ENCODE peak calls at places on chromosomes 6 and 20, in seven cellular contexts. One of them, this sample, is unnamed. For H3K9me3, the result is how much of the 10 kb centered on the place peaks cover.

GRCh38 chr6:135531954-135532490 is 34.5 kb upstream of the AHI1 start:
- DNase-seq in HAP-1: no peak
- DNase-seq in uterus: no peak
- DNase-seq in stomach: no peak
- DNase-seq in CD8-positive, alpha-beta T cell: no peak
- DNase-seq in astrocyte: no peak
- DNase-seq in neuronal stem cell: no peak
- DNase-seq in this sample: no peak

GRCh38 chr6:56291278-56291917 is 44.0 kb upstream of the COL21A1 start:
- DNase-seq in stomach: no peak
- DNase-seq in uterus: no peak
- DNase-seq in CD8-positive, alpha-beta T cell: no peak
- DNase-seq in astrocyte: no peak
- DNase-seq in HAP-1: no peak
- DNase-seq in neuronal stem cell: no peak
- DNase-seq in this sample: no peak

GRCh38 chr20:57664924-57665588 is 44.8 kb downstream of the PMEPA1 start:
- DNase-seq in neuronal stem cell: no peak
- DNase-seq in CD8-positive, alpha-beta T cell: no peak
- DNase-seq in stomach: no peak
- DNase-seq in astrocyte: no peak
- DNase-seq in uterus: no peak
- DNase-seq in HAP-1: no peak
- DNase-seq in this sample: no peak

GRCh38 chr6:116695398-116695797 is 14.4 kb downstream of the KPNA5 start:
- DNase-seq in astrocyte: no peak
- DNase-seq in CD8-positive, alpha-beta T cell: no peak
- DNase-seq in stomach: no peak
- DNase-seq in neuronal stem cell: no peak
- DNase-seq in HAP-1: no peak
- DNase-seq in uterus: no peak
- DNase-seq in this sample: no peak

GRCh38 chr20:568097-568864 is 24.7 kb upstream of the CSNK2A1 start:
- DNase-seq in CD8-positive, alpha-beta T cell: no peak
- DNase-seq in HAP-1: no peak
- DNase-seq in uterus: no peak
- DNase-seq in astrocyte: no peak
- DNase-seq in stomach: no peak
- DNase-seq in neuronal stem cell: no peak
- DNase-seq in this sample: no peak

GRCh38 chr6:148317739-148318138 is 24.9 kb upstream of the SASH1 start:
- DNase-seq in CD8-positive, alpha-beta T cell: no peak
- DNase-seq in neuronal stem cell: no peak
- DNase-seq in uterus: no peak
- DNase-seq in HAP-1: no peak
- DNase-seq in stomach: no peak
- DNase-seq in astrocyte: peak
- DNase-seq in this sample: no peak

GRCh38 chr6:15534970-15535369 is 127.9 kb downstream of the DTNBP1 start:
- DNase-seq in HAP-1: no peak
- DNase-seq in CD8-positive, alpha-beta T cell: no peak
- DNase-seq in astrocyte: no peak
- DNase-seq in neuronal stem cell: no peak
- DNase-seq in uterus: no peak
- DNase-seq in stomach: no peak
- DNase-seq in this sample: no peak

GRCh38 chr6:37804676-37805075 is 14.9 kb upstream of the ZFAND3 start:
- DNase-seq in neuronal stem cell: no peak
- DNase-seq in HAP-1: no peak
- DNase-seq in CD8-positive, alpha-beta T cell: no peak
- DNase-seq in uterus: no peak
- DNase-seq in astrocyte: no peak
- DNase-seq in stomach: no peak
- DNase-seq in this sample: no peak

GRCh38 chr6:157982580-157983438 is 1.1 kb downstream of the SYNJ2 start:
- DNase-seq in neuronal stem cell: no peak
- DNase-seq in HAP-1: no peak
- DNase-seq in astrocyte: peak
- DNase-seq in stomach: no peak
- DNase-seq in uterus: peak
- DNase-seq in CD8-positive, alpha-beta T cell: no peak
- DNase-seq in this sample: no peak

GRCh38 chr6:106574729-106575458 is 54.4 kb downstream of the RTN4IP1 start:
- DNase-seq in CD8-positive, alpha-beta T cell: no peak
- DNase-seq in neuronal stem cell: peak
- DNase-seq in HAP-1: no peak
- DNase-seq in stomach: no peak
- DNase-seq in astrocyte: peak
- DNase-seq in uterus: no peak
- DNase-seq in this sample: no peak

GRCh38 chr6:142279350-142280180 is 22.2 kb upstream of the ADGRG6 start:
- DNase-seq in uterus: no peak
- DNase-seq in CD8-positive, alpha-beta T cell: no peak
- DNase-seq in HAP-1: peak
- DNase-seq in neuronal stem cell: no peak
- DNase-seq in astrocyte: peak
- DNase-seq in stomach: no peak
- DNase-seq in this sample: no peak

GRCh38 chr20:57278457-57278856 is 12.0 kb upstream of the BMP7 start:
- DNase-seq in astrocyte: no peak
- DNase-seq in neuronal stem cell: no peak
- DNase-seq in uterus: no peak
- DNase-seq in CD8-positive, alpha-beta T cell: no peak
- DNase-seq in stomach: no peak
- DNase-seq in HAP-1: no peak
- DNase-seq in this sample: no peak

GRCh38 chr6:144528605-144529425 is 243.7 kb downstream of the UTRN start:
- DNase-seq in neuronal stem cell: peak
- DNase-seq in CD8-positive, alpha-beta T cell: no peak
- DNase-seq in stomach: no peak
- DNase-seq in uterus: no peak
- DNase-seq in astrocyte: peak
- DNase-seq in HAP-1: peak
- DNase-seq in this sample: peak

GRCh38 chr6:7730852-7731251 is 5.0 kb downstream of the BMP6 start:
- DNase-seq in neuronal stem cell: no peak
- DNase-seq in CD8-positive, alpha-beta T cell: no peak
- DNase-seq in HAP-1: no peak
- DNase-seq in uterus: no peak
- DNase-seq in stomach: no peak
- DNase-seq in astrocyte: peak
- DNase-seq in this sample: no peak

DNA sequence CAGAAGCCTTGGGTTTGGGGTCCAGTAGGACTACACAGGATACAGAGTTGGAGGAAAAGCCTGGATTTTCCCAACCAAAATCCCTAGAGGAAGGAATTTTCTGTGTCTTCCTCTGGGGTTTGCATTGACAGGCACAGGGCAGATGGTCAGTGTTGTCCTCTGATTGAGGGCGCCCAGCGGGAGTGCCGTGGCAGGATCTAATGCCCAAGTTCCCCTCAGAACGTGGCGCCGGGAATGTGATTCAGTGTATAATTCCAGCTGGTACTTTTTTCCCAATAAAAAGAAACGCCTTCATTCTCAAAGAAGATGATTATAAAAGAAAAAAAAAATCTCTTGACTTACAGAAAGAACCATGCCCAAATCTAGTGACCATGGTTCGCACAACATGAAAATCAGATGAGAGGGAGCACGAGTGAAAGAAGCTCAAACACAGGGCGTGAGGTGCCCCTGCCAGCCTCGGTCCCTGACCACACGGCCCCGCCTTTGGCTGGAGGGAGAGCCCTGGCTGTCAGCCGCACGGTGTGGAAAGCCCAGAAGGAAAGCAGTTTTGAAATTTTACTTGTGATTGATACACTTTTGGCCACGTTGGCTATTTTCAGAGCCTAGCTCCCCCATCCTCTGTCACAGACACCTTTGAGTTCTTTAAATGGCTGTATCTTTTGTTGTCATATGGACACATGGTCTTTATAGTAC is 31.6 kb downstream of the VEGFA start:
- DNase-seq in HAP-1: no peak
- DNase-seq in astrocyte: no peak
- DNase-seq in CD8-positive, alpha-beta T cell: no peak
- DNase-seq in stomach: peak
- DNase-seq in neuronal stem cell: no peak
- DNase-seq in uterus: no peak
- DNase-seq in this sample: no peak
- H3K9me3 ChIP-seq in HAP-1: under half
- H3K9me3 ChIP-seq in astrocyte: under half
- H3K9me3 ChIP-seq in CD8-positive, alpha-beta T cell: under half
- H3K9me3 ChIP-seq in stomach: under half
- H3K9me3 ChIP-seq in neuronal stem cell: under half
- H3K9me3 ChIP-seq in uterus: under half
- H3K9me3 ChIP-seq in this sample: under half

GRCh38 chr20:55135923-55136322 is 660.5 kb downstream of the DOK5 start:
- DNase-seq in CD8-positive, alpha-beta T cell: no peak
- DNase-seq in astrocyte: no peak
- DNase-seq in uterus: no peak
- DNase-seq in neuronal stem cell: no peak
- DNase-seq in HAP-1: no peak
- DNase-seq in stomach: no peak
- DNase-seq in this sample: no peak

GRCh38 chr20:55132523-55132922 is 657.1 kb downstream of the DOK5 start:
- DNase-seq in HAP-1: no peak
- DNase-seq in stomach: no peak
- DNase-seq in CD8-positive, alpha-beta T cell: no peak
- DNase-seq in neuronal stem cell: no peak
- DNase-seq in uterus: no peak
- DNase-seq in astrocyte: no peak
- DNase-seq in this sample: no peak
- H3K9me3 ChIP-seq in HAP-1: under half
- H3K9me3 ChIP-seq in stomach: under half
- H3K9me3 ChIP-seq in CD8-positive, alpha-beta T cell: under half
- H3K9me3 ChIP-seq in neuronal stem cell: under half
- H3K9me3 ChIP-seq in uterus: under half
- H3K9me3 ChIP-seq in astrocyte: under half
- H3K9me3 ChIP-seq in this sample: under half

GRCh38 chr6:170096191-170096802 is 194.6 kb downstream of the DLL1 start:
- DNase-seq in HAP-1: no peak
- DNase-seq in astrocyte: no peak
- DNase-seq in neuronal stem cell: no peak
- DNase-seq in CD8-positive, alpha-beta T cell: no peak
- DNase-seq in uterus: no peak
- DNase-seq in stomach: peak
- DNase-seq in this sample: no peak

GRCh38 chr6:170097505-170098427 is 193.1 kb downstream of the DLL1 start:
- DNase-seq in astrocyte: no peak
- DNase-seq in stomach: peak
- DNase-seq in neuronal stem cell: no peak
- DNase-seq in CD8-positive, alpha-beta T cell: peak
- DNase-seq in uterus: peak
- DNase-seq in HAP-1: no peak
- DNase-seq in this sample: no peak

GRCh38 chr6:170095273-170095976 is 195.5 kb downstream of the DLL1 start:
- DNase-seq in uterus: no peak
- DNase-seq in stomach: peak
- DNase-seq in astrocyte: no peak
- DNase-seq in CD8-positive, alpha-beta T cell: peak
- DNase-seq in neuronal stem cell: no peak
- DNase-seq in HAP-1: no peak
- DNase-seq in this sample: no peak

GRCh38 chr6:170098428-170099170 is 192.3 kb downstream of the DLL1 start:
- DNase-seq in stomach: peak
- DNase-seq in neuronal stem cell: no peak
- DNase-seq in uterus: peak
- DNase-seq in astrocyte: no peak
- DNase-seq in HAP-1: no peak
- DNase-seq in CD8-positive, alpha-beta T cell: no peak
- DNase-seq in this sample: no peak

GRCh38 chr6:170096803-170097504 is 193.9 kb downstream of the DLL1 start:
- DNase-seq in neuronal stem cell: no peak
- DNase-seq in astrocyte: no peak
- DNase-seq in uterus: peak
- DNase-seq in HAP-1: no peak
- DNase-seq in CD8-positive, alpha-beta T cell: peak
- DNase-seq in stomach: peak
- DNase-seq in this sample: no peak
- H3K9me3 ChIP-seq in neuronal stem cell: under half
- H3K9me3 ChIP-seq in astrocyte: under half
- H3K9me3 ChIP-seq in uterus: under half
- H3K9me3 ChIP-seq in HAP-1: under half
- H3K9me3 ChIP-seq in CD8-positive, alpha-beta T cell: under half
- H3K9me3 ChIP-seq in stomach: under half
- H3K9me3 ChIP-seq in this sample: under half

GRCh38 chr6:3895303-3895635 is 46.1 kb downstream of the FAM50B start:
- DNase-seq in uterus: no peak
- DNase-seq in astrocyte: no peak
- DNase-seq in CD8-positive, alpha-beta T cell: no peak
- DNase-seq in neuronal stem cell: no peak
- DNase-seq in HAP-1: no peak
- DNase-seq in stomach: no peak
- DNase-seq in this sample: no peak

GRCh38 chr6:3893914-3894313 is 44.7 kb downstream of the FAM50B start:
- DNase-seq in CD8-positive, alpha-beta T cell: no peak
- DNase-seq in uterus: peak
- DNase-seq in neuronal stem cell: no peak
- DNase-seq in HAP-1: no peak
- DNase-seq in stomach: no peak
- DNase-seq in astrocyte: no peak
- DNase-seq in this sample: no peak

GRCh38 chr6:3893487-3893886 is 44.3 kb downstream of the FAM50B start:
- DNase-seq in HAP-1: no peak
- DNase-seq in uterus: peak
- DNase-seq in stomach: no peak
- DNase-seq in CD8-positive, alpha-beta T cell: no peak
- DNase-seq in astrocyte: no peak
- DNase-seq in neuronal stem cell: no peak
- DNase-seq in this sample: no peak

GRCh38 chr6:3895805-3896204 is 46.6 kb downstream of the FAM50B start:
- DNase-seq in stomach: no peak
- DNase-seq in neuronal stem cell: no peak
- DNase-seq in HAP-1: no peak
- DNase-seq in CD8-positive, alpha-beta T cell: no peak
- DNase-seq in uterus: no peak
- DNase-seq in astrocyte: no peak
- DNase-seq in this sample: no peak

DNA sequence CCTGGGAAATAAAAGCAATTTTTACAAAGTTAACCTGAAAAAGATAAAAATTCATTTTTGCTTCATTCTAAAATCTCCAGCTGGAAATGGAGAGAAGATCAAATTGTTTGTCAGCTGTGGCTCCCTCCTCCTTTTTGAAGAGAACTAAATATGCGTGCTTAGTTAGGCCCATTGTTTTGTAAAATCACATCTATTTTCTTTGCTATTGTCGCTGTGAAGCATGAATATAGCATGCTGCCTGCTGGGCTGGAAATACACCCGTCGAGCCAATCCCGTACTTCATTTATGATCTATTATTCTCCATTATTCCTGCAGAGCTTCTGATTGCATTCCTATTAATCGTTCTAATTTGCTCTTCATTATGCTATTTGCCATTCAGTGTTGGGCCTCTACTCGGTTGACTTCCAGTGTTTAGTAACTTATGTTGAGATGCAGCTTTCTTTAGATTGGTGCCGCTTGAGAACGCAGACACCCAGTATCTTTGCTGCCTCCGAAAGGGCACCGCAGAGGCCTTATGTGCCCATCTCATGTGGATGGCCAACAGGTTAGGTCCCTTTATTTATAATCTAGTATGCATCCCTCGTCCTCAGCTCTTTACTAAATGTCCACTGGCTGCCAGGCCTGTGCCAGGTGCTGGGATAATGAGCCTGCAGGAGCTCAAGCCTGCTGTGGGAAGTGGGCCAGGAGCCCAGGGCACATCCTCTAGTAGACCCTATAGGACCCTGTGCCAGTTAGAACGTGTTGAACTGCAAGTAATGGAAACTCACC is 45.5 kb downstream of the FAM50B start:
- DNase-seq in stomach: no peak
- DNase-seq in uterus: no peak
- DNase-seq in astrocyte: no peak
- DNase-seq in neuronal stem cell: no peak
- DNase-seq in CD8-positive, alpha-beta T cell: no peak
- DNase-seq in HAP-1: peak
- DNase-seq in this sample: no peak
- H3K9me3 ChIP-seq in stomach: under half
- H3K9me3 ChIP-seq in uterus: under half
- H3K9me3 ChIP-seq in astrocyte: under half
- H3K9me3 ChIP-seq in neuronal stem cell: under half
- H3K9me3 ChIP-seq in CD8-positive, alpha-beta T cell: under half
- H3K9me3 ChIP-seq in HAP-1: under half
- H3K9me3 ChIP-seq in this sample: under half